ENCODE peak calls at places on chromosomes 4 and X, in seven cellular contexts. O, F, K, V, D, J and U are unnamed samples.

GRCh38 chr4:153223935-153224334 is 19.7 kb downstream of the TRIM2 start:
- DNase-seq in V (no peak), O (no peak), K (no peak), D (no peak), J (no peak), F (no peak), U (no peak)

GRCh38 chr4:25703731-25704388 is 48.2 kb downstream of the SLC34A2 start:
- DNase-seq in V (no peak), F (no peak), K (no peak), J (no peak), D (no peak), O (no peak), U (no peak)

GRCh38 chr4:108991929-108992328 is 229.1 kb upstream of the ETNPPL start:
- DNase-seq in F (no peak), K (no peak), D (no peak), J (no peak), V (no peak), O (no peak), U (no peak)

GRCh38 chr4:39718366-39719323 is 20.7 kb downstream of the UBE2K start:
- DNase-seq in F (no peak), O (no peak), V (no peak), K (no peak), J (no peak), D (no peak), U (peak; percentile 52)

GRCh38 chr4:75736862-75737261 is 12.5 kb downstream of the USO1 start:
- DNase-seq in F (no peak), D (no peak), V (no peak), J (no peak), O (no peak), K (no peak), U (no peak)

GRCh38 chr4:108272046-108272445 is 103.3 kb upstream of the LEF1 start:
- DNase-seq in D (no peak), V (no peak), J (no peak), F (no peak), O (no peak), K (no peak), U (no peak)

GRCh38 chr4:153535735-153536494 is 69.8 kb downstream of the TMEM131L start:
- DNase-seq in J (no peak), K (no peak), D (no peak), O (no peak), V (no peak), F (no peak), U (no peak)

GRCh38 chr4:150140774-150141400 is 62.6 kb downstream of the DCLK2 start:
- DNase-seq in K (no peak), F (no peak), J (no peak), D (no peak), O (no peak), V (no peak), U (no peak)

GRCh38 chr4:76879731-76880364 is 18.1 kb downstream of the SOWAHB start:
- DNase-seq in O (no peak), K (no peak), F (no peak), J (no peak), D (no peak), V (no peak), U (no peak)

GRCh38 chr4:122739174-122739573 is 6.7 kb downstream of the BBS12 start:
- DNase-seq in K (no peak), F (no peak), O (no peak), J (no peak), D (no peak), V (no peak), U (no peak)

GRCh38 chrX:51931761-51932160 is 38.3 kb downstream of the MAGED1 start:
- DNase-seq in F (no peak), D (no peak), V (no peak), J (no peak), O (no peak), K (no peak), U (no peak)

GRCh38 chrX:115576676-115577075 is 15.7 kb downstream of the PLS3 start:
- DNase-seq in J (no peak), V (no peak), F (no peak), K (no peak), D (no peak), O (no peak), U (no peak)

GRCh38 chr4:109406337-109406931 is 27.2 kb upstream of the SEC24B start:
- DNase-seq in D (peak; percentile 43), O (no peak), V (no peak), J (no peak), K (peak; percentile 26), F (no peak), U (no peak)

GRCh38 chr4:153520871-153521329 is 54.7 kb downstream of the TMEM131L start:
- DNase-seq in K (no peak), O (no peak), F (no peak), V (no peak), D (no peak), J (no peak), U (no peak)

GRCh38 chr4:133147922-133148689 is 988 bp upstream of the PCDH10 start:
- DNase-seq in J (no peak), D (no peak), V (no peak), K (no peak), F (no peak), O (no peak), U (peak; percentile 67)

GRCh38 chr4:24470681-24471622 is 113.4 kb downstream of the DHX15 start:
- DNase-seq in O (peak; percentile 46), K (peak; percentile 25), D (no peak), F (no peak), V (peak; percentile 32), J (peak; percentile 28), U (peak; percentile 66)

GRCh38 chr4:128573781-128574508 is 235.6 kb upstream of the JADE1 start:
- DNase-seq in K (no peak), J (no peak), O (no peak), V (no peak), F (no peak), D (peak; percentile 70), U (no peak)

GRCh38 chrX:139844163-139844562 is 88.7 kb downstream of the ATP11C start:
- DNase-seq in V (no peak), F (no peak), J (no peak), K (no peak), D (no peak), O (no peak), U (no peak)

GRCh38 chr4:26192921-26193894 is 127.6 kb upstream of the RBPJ start:
- DNase-seq in F (no peak), O (no peak), D (no peak), J (no peak), K (no peak), V (peak; percentile 54), U (no peak)

GRCh38 chr4:156799121-156799589 is 172.4 kb downstream of the PDGFC start:
- DNase-seq in V (no peak), F (no peak), K (no peak), O (no peak), J (no peak), D (no peak), U (no peak)

GRCh38 chrX:27132851-27133250 is 330.3 kb downstream of the PPP4R3C start:
- DNase-seq in D (no peak), F (no peak), O (no peak), J (no peak), K (no peak), V (no peak), U (no peak)

GRCh38 chr4:30722092-30722915 is 2.1 kb downstream of the PCDH7 start:
- DNase-seq in J (no peak), O (peak; percentile 30), K (no peak), V (peak; percentile 22), D (no peak), F (no peak), U (no peak)

GRCh38 chrX:41334866-41335589 is 1.1 kb downstream of the DDX3X start:
- DNase-seq in V (peak; percentile 76), O (peak; percentile 75), J (peak; percentile 75), K (peak; percentile 45), D (no peak), F (peak; percentile 35), U (peak; percentile 80)

GRCh38 chr4:147709999-147710398 is 21.9 kb upstream of the ARHGAP10 start:
- DNase-seq in J (no peak), K (no peak), V (no peak), O (no peak), D (no peak), F (no peak), U (no peak)

GRCh38 chr4:38185406-38185805 is 225.2 kb downstream of the PTTG2 start:
- DNase-seq in F (no peak), V (no peak), J (no peak), K (no peak), D (no peak), O (no peak), U (no peak)

GRCh38 chr4:38188136-38188535 is 227.9 kb downstream of the PTTG2 start:
- DNase-seq in V (no peak), O (no peak), F (no peak), K (no peak), D (no peak), J (no peak), U (no peak)

GRCh38 chr4:38190717-38191178 is 230.6 kb downstream of the PTTG2 start:
- DNase-seq in F (no peak), K (no peak), V (no peak), D (no peak), J (no peak), O (no peak), U (peak; percentile 87)

GRCh38 chr4:38189445-38189844 is 229.2 kb downstream of the PTTG2 start:
- DNase-seq in O (no peak), F (no peak), K (no peak), V (no peak), J (no peak), D (peak; percentile 65), U (peak; percentile 75)

DNA sequence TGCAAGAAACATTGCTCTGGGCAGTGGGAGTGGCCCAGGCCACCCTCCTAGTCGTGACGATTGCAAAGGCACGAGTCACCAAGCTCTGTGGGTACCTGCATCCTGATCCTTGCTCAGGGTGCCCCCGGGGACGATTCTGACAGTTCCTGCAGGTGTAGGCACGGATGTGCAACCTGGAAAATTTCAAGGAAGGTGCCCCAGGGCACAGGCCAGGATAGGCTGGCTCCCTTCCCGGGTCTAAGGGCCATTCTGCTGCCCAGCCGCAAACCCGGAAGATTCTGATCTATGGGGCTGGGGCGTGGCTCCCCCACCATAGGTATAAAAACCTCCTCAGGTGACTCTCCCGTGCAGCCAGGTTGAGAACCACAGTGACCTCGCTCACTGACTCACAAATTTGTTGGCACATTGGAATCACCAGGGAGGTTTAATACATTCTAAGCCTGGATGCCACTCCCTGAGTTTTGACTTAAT is 228.5 kb downstream of the PTTG2 start:
- DNase-seq in J (no peak), K (no peak), O (no peak), V (no peak), D (no peak), F (no peak), U (no peak)
- H3K27ac ChIP-seq in J (no peak overlapping the region), K (no peak overlapping the region), O (no peak overlapping the region), V (no peak overlapping the region), D (no peak overlapping the region), F (no peak overlapping the region), U (peak overlapping the region; percentile 75)

GRCh38 chr4:119490335-119490734 is 138.3 kb downstream of the PDE5A start:
- DNase-seq in V (no peak), J (no peak), D (no peak), F (no peak), K (no peak), O (no peak), U (no peak)
- TF ChIP-seq CTCF in V (peak; percentile 4), J (no peak), D (peak; percentile 33), F (no peak), K (no peak), O (no peak), U (peak; percentile 11)

GRCh38 chr4:2256781-2257191 is 5.1 kb downstream of the MXD4 start:
- DNase-seq in D (no peak), V (peak; percentile 70), O (peak; percentile 33), K (peak; percentile 32), J (peak; percentile 37), F (peak; percentile 29), U (peak; percentile 78)
- H3K4me1 ChIP-seq in D (peaks cover 17% of the 10 kb centered on the region), V (peaks cover 9% of the 10 kb centered on the region), O (peaks cover 44% of the 10 kb centered on the region), K (peaks cover 62% of the 10 kb centered on the region), J (peaks cover 21% of the 10 kb centered on the region), F (peaks cover 53% of the 10 kb centered on the region), U (peaks cover 69% of the 10 kb centered on the region)

GRCh38 chr4:10102193-10102980 is 14.2 kb downstream of the WDR1 start:
- DNase-seq in J (no peak), V (no peak), O (no peak), K (no peak), F (peak; percentile 55), D (no peak), U (no peak)
- H3K27ac ChIP-seq in J (no peak overlapping the region), V (peak overlapping the region; percentile 94), O (no peak overlapping the region), K (no peak overlapping the region), F (peak overlapping the region; percentile 92), D (no peak overlapping the region), U (peak overlapping the region; percentile 96)